ENCODE peak calls at places on chromosomes 16 and 17, in seven cellular contexts. One of them, this sample, is unnamed.

GRCh38 chr16:67425046-67425445 is 5.9 kb upstream of the HSD11B2 start:
- DNase-seq in GM23248: no peak
- DNase-seq in MM.1S: no peak
- DNase-seq in SK-N-SH: no peak
- DNase-seq in PC-3: no peak
- DNase-seq in hepatocyte: no peak
- DNase-seq in neural progenitor cell: no peak
- DNase-seq in this sample: no peak

GRCh38 chr17:73017653-73018052 is 74.8 kb downstream of the SLC39A11 start:
- DNase-seq in PC-3: peak; percentile 37
- DNase-seq in hepatocyte: peak; percentile 11
- DNase-seq in GM23248: peak; percentile 82
- DNase-seq in neural progenitor cell: no peak
- DNase-seq in SK-N-SH: no peak
- DNase-seq in MM.1S: no peak
- DNase-seq in this sample: no peak

GRCh38 chr17:9875441-9875840 is 29.6 kb downstream of the RCVRN start:
- DNase-seq in GM23248: peak; percentile 72
- DNase-seq in hepatocyte: peak; percentile 18
- DNase-seq in MM.1S: no peak
- DNase-seq in SK-N-SH: no peak
- DNase-seq in PC-3: peak; percentile 79
- DNase-seq in neural progenitor cell: peak; percentile 47
- DNase-seq in this sample: peak; percentile 11

GRCh38 chr16:30948956-30949654 is at the start of gene ORAI3:
- DNase-seq in GM23248: peak; percentile 86
- DNase-seq in PC-3: peak; percentile 42
- DNase-seq in neural progenitor cell: peak; percentile 84
- DNase-seq in hepatocyte: peak; percentile 86
- DNase-seq in SK-N-SH: peak; percentile 80
- DNase-seq in MM.1S: peak; percentile 63
- DNase-seq in this sample: peak; percentile 87

GRCh38 chr16:67430504-67431076 is 331 bp upstream of the HSD11B2 start:
- DNase-seq in PC-3: peak; percentile 52
- DNase-seq in neural progenitor cell: peak; percentile 57
- DNase-seq in GM23248: peak; percentile 41
- DNase-seq in SK-N-SH: peak; percentile 68
- DNase-seq in MM.1S: peak; percentile 14
- DNase-seq in hepatocyte: peak; percentile 60
- DNase-seq in this sample: peak; percentile 83

GRCh38 chr17:2449486-2449885 is 48.6 kb upstream of the MNT start:
- DNase-seq in hepatocyte: no peak
- DNase-seq in MM.1S: no peak
- DNase-seq in PC-3: no peak
- DNase-seq in SK-N-SH: peak; percentile 51
- DNase-seq in GM23248: peak; percentile 21
- DNase-seq in neural progenitor cell: no peak
- DNase-seq in this sample: no peak

GRCh38 chr17:44374306-44375195 is 10.9 kb upstream of the FAM171A2 start:
- DNase-seq in MM.1S: no peak
- DNase-seq in neural progenitor cell: peak; percentile 53
- DNase-seq in hepatocyte: peak; percentile 64
- DNase-seq in PC-3: no peak
- DNase-seq in GM23248: no peak
- DNase-seq in SK-N-SH: peak; percentile 44
- DNase-seq in this sample: peak; percentile 85

GRCh38 chr16:13587171-13587570 is 332.8 kb upstream of the ERCC4 start:
- DNase-seq in PC-3: no peak
- DNase-seq in GM23248: no peak
- DNase-seq in MM.1S: no peak
- DNase-seq in neural progenitor cell: no peak
- DNase-seq in SK-N-SH: no peak
- DNase-seq in hepatocyte: no peak
- DNase-seq in this sample: no peak

GRCh38 chr17:18230288-18231141 is 5.1 kb downstream of the LLGL1 start:
- DNase-seq in hepatocyte: no peak
- DNase-seq in GM23248: no peak
- DNase-seq in SK-N-SH: no peak
- DNase-seq in MM.1S: no peak
- DNase-seq in PC-3: no peak
- DNase-seq in neural progenitor cell: no peak
- DNase-seq in this sample: no peak

GRCh38 chr17:44911133-44912001 is 3.9 kb downstream of the GFAP start:
- DNase-seq in GM23248: peak; percentile 73
- DNase-seq in hepatocyte: peak; percentile 76
- DNase-seq in neural progenitor cell: peak; percentile 84
- DNase-seq in PC-3: peak; percentile 48
- DNase-seq in SK-N-SH: peak; percentile 77
- DNase-seq in MM.1S: peak; percentile 32
- DNase-seq in this sample: peak; percentile 93

GRCh38 chr16:2855536-2855935 is 2.4 kb downstream of the PRSS22 start:
- DNase-seq in hepatocyte: no peak
- DNase-seq in MM.1S: no peak
- DNase-seq in SK-N-SH: peak; percentile 21
- DNase-seq in GM23248: no peak
- DNase-seq in PC-3: no peak
- DNase-seq in neural progenitor cell: no peak
- DNase-seq in this sample: no peak

GRCh38 chr16:2852003-2852730 is 5.8 kb downstream of the PRSS22 start:
- DNase-seq in hepatocyte: no peak
- DNase-seq in GM23248: no peak
- DNase-seq in SK-N-SH: peak; percentile 34
- DNase-seq in PC-3: no peak
- DNase-seq in MM.1S: no peak
- DNase-seq in neural progenitor cell: no peak
- DNase-seq in this sample: no peak

GRCh38 chr16:2854700-2855309 is 3.2 kb downstream of the PRSS22 start:
- DNase-seq in hepatocyte: no peak
- DNase-seq in PC-3: peak; percentile 51
- DNase-seq in MM.1S: no peak
- DNase-seq in SK-N-SH: peak; percentile 46
- DNase-seq in neural progenitor cell: no peak
- DNase-seq in GM23248: no peak
- DNase-seq in this sample: peak; percentile 71

GRCh38 chr16:2853531-2854073 is 4.4 kb downstream of the PRSS22 start:
- DNase-seq in PC-3: no peak
- DNase-seq in hepatocyte: no peak
- DNase-seq in GM23248: no peak
- DNase-seq in MM.1S: no peak
- DNase-seq in neural progenitor cell: no peak
- DNase-seq in SK-N-SH: peak; percentile 34
- DNase-seq in this sample: no peak

GRCh38 chr16:2852731-2853507 is 5.1 kb downstream of the PRSS22 start:
- DNase-seq in PC-3: no peak
- DNase-seq in neural progenitor cell: no peak
- DNase-seq in MM.1S: no peak
- DNase-seq in GM23248: no peak
- DNase-seq in SK-N-SH: peak; percentile 92
- DNase-seq in hepatocyte: no peak
- DNase-seq in this sample: no peak
- TF ChIP-seq EZH2phosphoT487 in PC-3: no peak
- TF ChIP-seq EZH2phosphoT487 in neural progenitor cell: no peak
- TF ChIP-seq EZH2phosphoT487 in MM.1S: no peak
- TF ChIP-seq EZH2phosphoT487 in GM23248: no peak
- TF ChIP-seq EZH2phosphoT487 in SK-N-SH: no peak
- TF ChIP-seq EZH2phosphoT487 in hepatocyte: no peak
- TF ChIP-seq EZH2phosphoT487 in this sample: no peak

GRCh38 chr16:28067604-28068382 is 4.3 kb upstream of the GSG1L start:
- DNase-seq in hepatocyte: no peak
- DNase-seq in SK-N-SH: no peak
- DNase-seq in GM23248: peak; percentile 72
- DNase-seq in MM.1S: no peak
- DNase-seq in PC-3: no peak
- DNase-seq in neural progenitor cell: no peak
- DNase-seq in this sample: no peak

GRCh38 chr16:28064706-28065249 is 1.3 kb upstream of the GSG1L start:
- DNase-seq in hepatocyte: no peak
- DNase-seq in PC-3: no peak
- DNase-seq in neural progenitor cell: no peak
- DNase-seq in MM.1S: no peak
- DNase-seq in GM23248: no peak
- DNase-seq in SK-N-SH: no peak
- DNase-seq in this sample: no peak

GRCh38 chr16:28064150-28064549 is 636 bp upstream of the GSG1L start:
- DNase-seq in hepatocyte: no peak
- DNase-seq in neural progenitor cell: no peak
- DNase-seq in PC-3: no peak
- DNase-seq in GM23248: no peak
- DNase-seq in SK-N-SH: no peak
- DNase-seq in MM.1S: no peak
- DNase-seq in this sample: no peak

GRCh38 chr16:28069921-28070794 is 6.6 kb upstream of the GSG1L start:
- DNase-seq in GM23248: no peak
- DNase-seq in hepatocyte: no peak
- DNase-seq in PC-3: no peak
- DNase-seq in SK-N-SH: no peak
- DNase-seq in MM.1S: no peak
- DNase-seq in neural progenitor cell: no peak
- DNase-seq in this sample: no peak

GRCh38 chr16:28068976-28069375 is 5.5 kb upstream of the GSG1L start:
- DNase-seq in SK-N-SH: no peak
- DNase-seq in MM.1S: no peak
- DNase-seq in PC-3: no peak
- DNase-seq in hepatocyte: no peak
- DNase-seq in neural progenitor cell: no peak
- DNase-seq in GM23248: no peak
- DNase-seq in this sample: no peak
- TF ChIP-seq EZH2phosphoT487 in SK-N-SH: no peak
- TF ChIP-seq EZH2phosphoT487 in MM.1S: no peak
- TF ChIP-seq EZH2phosphoT487 in PC-3: no peak
- TF ChIP-seq EZH2phosphoT487 in hepatocyte: no peak
- TF ChIP-seq EZH2phosphoT487 in neural progenitor cell: no peak
- TF ChIP-seq EZH2phosphoT487 in GM23248: no peak
- TF ChIP-seq EZH2phosphoT487 in this sample: no peak

DNA sequence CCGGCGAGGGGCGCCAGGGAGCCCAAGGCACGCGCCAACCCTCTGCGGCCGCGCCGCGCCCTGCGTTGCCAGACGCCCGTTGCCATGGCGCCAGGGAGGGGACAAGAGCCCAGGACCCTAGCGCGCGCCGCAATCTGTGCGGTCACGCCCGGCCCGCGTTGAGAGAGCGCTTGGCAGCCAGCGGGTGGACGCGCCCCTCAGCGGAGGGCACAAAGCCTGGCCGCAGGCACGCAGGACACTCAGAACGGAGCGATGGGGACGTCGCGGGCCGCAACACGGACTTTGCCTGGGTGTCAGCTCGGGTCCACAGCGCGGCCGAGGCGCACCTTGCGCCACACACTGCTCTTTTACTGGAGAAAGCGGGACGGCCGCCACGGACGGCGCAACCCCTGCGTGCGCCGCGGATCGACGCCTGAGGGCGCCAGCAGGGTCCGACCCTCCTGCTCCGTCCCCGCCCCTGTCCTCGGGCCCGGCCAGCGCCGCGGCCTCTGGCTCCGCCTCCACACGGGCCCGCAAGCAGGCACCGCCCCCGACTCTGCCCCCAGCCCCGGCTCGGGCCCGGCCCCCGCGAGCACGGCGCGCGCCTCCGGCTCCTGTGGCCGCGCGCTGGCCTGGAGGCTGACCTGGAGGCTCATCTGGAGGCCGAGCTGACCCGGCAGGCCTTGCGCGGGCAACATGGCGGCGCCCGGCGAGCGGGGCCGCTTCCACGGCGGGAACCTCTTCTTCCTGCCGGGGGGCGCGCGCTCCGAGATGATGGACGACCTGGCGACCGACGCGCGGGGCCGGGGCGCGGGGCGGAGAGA is at the start of gene GFER:
- DNase-seq in hepatocyte: peak; percentile 96
- DNase-seq in neural progenitor cell: peak; percentile 99
- DNase-seq in GM23248: peak; percentile 95
- DNase-seq in SK-N-SH: peak; percentile 99
- DNase-seq in MM.1S: peak; percentile 90
- DNase-seq in PC-3: peak; percentile 86
- DNase-seq in this sample: peak; percentile 98
- TF ChIP-seq EZH2phosphoT487 in hepatocyte: no peak
- TF ChIP-seq EZH2phosphoT487 in neural progenitor cell: no peak
- TF ChIP-seq EZH2phosphoT487 in GM23248: no peak
- TF ChIP-seq EZH2phosphoT487 in SK-N-SH: no peak
- TF ChIP-seq EZH2phosphoT487 in MM.1S: no peak
- TF ChIP-seq EZH2phosphoT487 in PC-3: peak; percentile 59
- TF ChIP-seq EZH2phosphoT487 in this sample: no peak

DNA sequence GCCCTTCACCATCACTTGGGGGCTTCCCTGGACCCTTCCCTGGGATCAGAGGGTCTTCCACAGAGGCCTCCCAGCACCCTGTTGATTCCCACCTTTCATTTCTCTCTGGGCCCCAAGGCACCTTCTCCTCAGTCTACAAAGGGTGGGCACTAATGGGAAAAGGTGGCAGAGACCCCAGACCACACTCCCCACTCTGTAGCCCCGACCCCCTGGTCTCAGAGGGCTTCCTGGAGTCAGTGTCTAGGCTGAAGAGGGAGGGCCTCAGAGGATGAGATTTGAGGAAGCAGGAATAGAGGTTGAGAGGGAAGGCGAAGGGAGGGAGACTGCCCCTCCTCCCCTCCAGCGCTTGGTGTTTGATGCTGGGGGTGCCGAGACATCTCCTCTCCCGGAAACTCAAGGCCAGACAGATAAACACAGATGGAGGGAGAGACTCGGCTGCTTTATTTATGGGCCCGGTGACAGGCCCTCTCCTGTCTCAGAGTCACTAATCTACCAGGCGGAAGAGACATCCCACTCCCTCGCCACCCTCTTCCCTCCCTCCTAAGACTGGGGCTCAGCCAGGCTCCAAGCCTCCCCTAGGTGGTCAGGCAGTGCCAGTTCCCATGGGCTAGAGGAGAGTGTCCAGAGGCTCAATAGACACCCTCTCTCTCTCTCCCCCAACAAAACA is 18.5 kb upstream of the SP2 start:
- DNase-seq in GM23248: no peak
- DNase-seq in hepatocyte: no peak
- DNase-seq in neural progenitor cell: no peak
- DNase-seq in SK-N-SH: no peak
- DNase-seq in MM.1S: no peak
- DNase-seq in PC-3: no peak
- DNase-seq in this sample: no peak
- TF ChIP-seq EZH2phosphoT487 in GM23248: no peak
- TF ChIP-seq EZH2phosphoT487 in hepatocyte: no peak
- TF ChIP-seq EZH2phosphoT487 in neural progenitor cell: no peak
- TF ChIP-seq EZH2phosphoT487 in SK-N-SH: no peak
- TF ChIP-seq EZH2phosphoT487 in MM.1S: no peak
- TF ChIP-seq EZH2phosphoT487 in PC-3: no peak
- TF ChIP-seq EZH2phosphoT487 in this sample: no peak

DNA sequence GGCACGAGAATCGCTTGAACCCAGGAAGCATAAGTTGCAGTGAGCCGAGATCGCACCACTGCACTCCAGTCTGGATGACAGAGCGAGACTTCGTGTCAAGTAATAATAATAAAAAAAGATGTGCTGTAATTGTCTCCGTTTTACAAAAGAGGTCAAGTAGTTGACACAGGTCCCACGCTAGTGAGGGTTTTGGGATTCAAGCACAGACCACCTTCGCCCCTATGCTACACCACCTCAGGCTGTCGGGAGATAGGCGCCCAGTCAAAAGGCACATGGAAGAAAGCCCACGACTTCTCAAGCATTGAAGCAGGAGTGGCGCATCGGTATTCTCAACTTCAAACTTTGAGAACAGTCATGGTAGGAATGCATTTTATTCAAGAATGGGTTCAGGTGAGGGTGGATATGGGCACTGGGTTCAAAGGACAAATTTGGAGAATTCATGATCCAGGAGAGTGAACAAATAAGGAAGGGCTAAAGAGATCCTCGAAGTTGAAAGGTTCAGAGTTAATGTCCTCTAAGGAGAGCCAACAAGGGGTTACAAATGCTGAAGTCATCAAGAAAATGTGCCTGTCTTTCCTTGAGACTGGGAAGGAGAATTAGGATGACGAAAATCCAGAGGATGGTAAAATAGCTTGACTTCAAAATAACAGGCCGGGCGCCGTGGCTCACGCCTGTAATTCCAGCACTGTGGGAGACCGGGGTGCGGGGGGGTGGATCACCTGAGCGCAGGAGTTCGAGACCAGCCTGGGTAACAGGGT is 1.4 kb upstream of the AMZ2 start:
- DNase-seq in neural progenitor cell: no peak
- DNase-seq in GM23248: no peak
- DNase-seq in hepatocyte: no peak
- DNase-seq in SK-N-SH: no peak
- DNase-seq in MM.1S: no peak
- DNase-seq in PC-3: no peak
- DNase-seq in this sample: peak; percentile 28
- TF ChIP-seq EZH2phosphoT487 in neural progenitor cell: no peak
- TF ChIP-seq EZH2phosphoT487 in GM23248: no peak
- TF ChIP-seq EZH2phosphoT487 in hepatocyte: no peak
- TF ChIP-seq EZH2phosphoT487 in SK-N-SH: no peak
- TF ChIP-seq EZH2phosphoT487 in MM.1S: no peak
- TF ChIP-seq EZH2phosphoT487 in PC-3: no peak
- TF ChIP-seq EZH2phosphoT487 in this sample: no peak